ENCODE peak calls at places on chromosomes 12 and 14, in four cellular contexts. B is IMR-90, Y is HCT116, G is hepatocyte. N is an unnamed sample.

GRCh38 chr12:12428047-12428446 is 71.2 kb downstream of the BORCS5 start:
- DNase-seq in Y (no peak), B (no peak), G (no peak), N (no peak)

GRCh38 chr12:113222730-113223531 is 1.7 kb downstream of the TPCN1 start:
- DNase-seq in Y (no peak), G (peak; percentile 89), B (peak; percentile 92), N (peak; percentile 66)

GRCh38 chr12:96338852-96339478 is 61.3 kb downstream of the CDK17 start:
- DNase-seq in G (peak; percentile 13), Y (no peak), B (no peak), N (no peak)

GRCh38 chr14:56224691-56225681 is 106.8 kb downstream of the PELI2 start:
- DNase-seq in G (peak; percentile 87), Y (no peak), B (no peak), N (no peak)

GRCh38 chr12:106226884-106227640 is 20.8 kb downstream of the CKAP4 start:
- DNase-seq in Y (peak; percentile 28), B (peak; percentile 55), G (peak; percentile 79), N (no peak)

GRCh38 chr12:6018265-6018664 is 73.2 kb upstream of the ANO2 start:
- DNase-seq in G (no peak), B (no peak), Y (no peak), N (no peak)

GRCh38 chr12:86228656-86229055 is 27.5 kb downstream of the MGAT4C start:
- DNase-seq in G (no peak), B (no peak), Y (no peak), N (no peak)

GRCh38 chr12:130655881-130656280 is 60.2 kb downstream of the RIMBP2 start:
- DNase-seq in Y (no peak), B (no peak), G (no peak), N (no peak)

GRCh38 chr14:22070119-22070982 is 396.7 kb upstream of the OR4E1 start:
- DNase-seq in G (no peak), Y (no peak), B (no peak), N (peak; percentile 80)

GRCh38 chr12:120960657-120961056 is 17.7 kb upstream of the HNF1A start:
- DNase-seq in Y (no peak), B (no peak), G (no peak), N (no peak)

GRCh38 chr12:11767029-11767724 is 117.7 kb downstream of the ETV6 start:
- DNase-seq in B (no peak), G (no peak), Y (no peak), N (no peak)

GRCh38 chr12:31813305-31813704 is 84.5 kb upstream of the AMN1 start:
- DNase-seq in B (no peak), G (peak; percentile 26), Y (no peak), N (no peak)

GRCh38 chr12:180445-180844 is 33.5 kb downstream of the SLC6A12 start:
- DNase-seq in G (no peak), B (peak; percentile 58), Y (no peak), N (no peak)

GRCh38 chr12:92036771-92037453 is 108.7 kb downstream of the BTG1 start:
- DNase-seq in G (peak; percentile 37), Y (no peak), B (peak; percentile 67), N (no peak)

GRCh38 chr14:69990319-69990718 is 111.1 kb downstream of the SMOC1 start:
- DNase-seq in B (no peak), Y (no peak), G (no peak), N (no peak)

GRCh38 chr14:79080040-79080439 is 909.9 kb downstream of the NRXN3 start:
- DNase-seq in Y (no peak), B (no peak), G (no peak), N (no peak)

GRCh38 chr14:79084861-79085260 is 914.7 kb downstream of the NRXN3 start:
- DNase-seq in Y (no peak), G (no peak), B (no peak), N (no peak)

GRCh38 chr14:79077096-79077495 is 906.9 kb downstream of the NRXN3 start:
- DNase-seq in B (no peak), G (no peak), Y (no peak), N (no peak)

DNA sequence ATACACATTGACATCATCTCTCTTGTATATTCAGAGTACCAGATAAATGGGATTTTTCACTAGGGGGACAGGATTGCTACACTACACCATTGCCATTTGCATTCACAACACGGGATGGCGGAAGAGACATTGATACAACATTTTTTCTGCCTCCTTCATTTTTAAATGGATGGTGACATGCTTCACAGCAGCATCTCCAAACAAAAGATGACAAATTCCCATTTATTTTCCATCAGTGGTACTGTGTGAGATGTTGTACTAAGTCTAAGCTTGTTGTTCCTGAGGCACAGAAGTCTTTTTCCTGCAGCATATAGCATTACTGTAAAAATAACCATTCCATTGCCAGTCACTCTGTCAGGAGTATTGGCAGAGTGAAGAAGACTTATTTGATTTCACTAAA is 912.7 kb downstream of the NRXN3 start:
- DNase-seq in B (no peak), Y (no peak), G (no peak), N (no peak)
- H3K27ac ChIP-seq in B (no peak overlapping the region), Y (no peak overlapping the region), G (no peak overlapping the region), N (no peak overlapping the region)

GRCh38 chr14:24167527-24168114 is 4.3 kb upstream of the REC8 start:
- DNase-seq in B (no peak), Y (no peak), G (no peak), N (no peak)

GRCh38 chr14:24176599-24176998 is 4.7 kb downstream of the REC8 start:
- DNase-seq in Y (no peak), B (no peak), G (no peak), N (no peak)

GRCh38 chr14:24172261-24172860 is 481 bp downstream of the REC8 start:
- DNase-seq in G (no peak), Y (no peak), B (no peak), N (no peak)

GRCh38 chr14:24172871-24173281 is 996 bp downstream of the REC8 start:
- DNase-seq in B (no peak), Y (no peak), G (no peak), N (peak; percentile 25)

GRCh38 chr14:24171422-24172260 is at the start of gene REC8:
- DNase-seq in Y (no peak), B (no peak), G (peak; percentile 95), N (no peak)
- H3K4me3 ChIP-seq in Y (no peak within 1 kb of the TSS), B (no peak within 1 kb of the TSS), G (peak within 1 kb of the TSS; percentile 11), N (no peak within 1 kb of the TSS)

GRCh38 chr12:124511259-124511985 is 56.0 kb downstream of the NCOR2 start:
- DNase-seq in G (no peak), B (no peak), Y (no peak), N (no peak)

GRCh38 chr12:124508323-124509096 is 58.9 kb downstream of the NCOR2 start:
- DNase-seq in G (no peak), Y (no peak), B (peak; percentile 27), N (no peak)

GRCh38 chr12:124509300-124509675 is 58.1 kb downstream of the NCOR2 start:
- DNase-seq in Y (no peak), B (no peak), G (no peak), N (no peak)

GRCh38 chr12:124510301-124510970 is 57.0 kb downstream of the NCOR2 start:
- DNase-seq in B (no peak), G (no peak), Y (no peak), N (no peak)

GRCh38 chr12:124509676-124510300 is 57.6 kb downstream of the NCOR2 start:
- DNase-seq in G (peak; percentile 63), Y (no peak), B (peak; percentile 70), N (no peak)
- H3K4me2 ChIP-seq in G (peak overlapping the region; percentile 38), Y (peak overlapping the region; percentile 17), B (no peak overlapping the region), N (no peak overlapping the region)

GRCh38 chr14:75182820-75183219 is 6.4 kb upstream of the TMED10 start:
- DNase-seq in G (peak; percentile 22), Y (no peak), B (peak; percentile 71), N (no peak)

GRCh38 chr14:75185251-75186040 is 9.0 kb upstream of the TMED10 start:
- DNase-seq in B (no peak), G (no peak), Y (no peak), N (no peak)

GRCh38 chr14:75183225-75183624 is 6.8 kb upstream of the TMED10 start:
- DNase-seq in G (no peak), Y (no peak), B (no peak), N (no peak)

GRCh38 chr14:75184447-75184846 is 8.0 kb upstream of the TMED10 start:
- DNase-seq in B (peak; percentile 57), Y (no peak), G (no peak), N (no peak)

DNA sequence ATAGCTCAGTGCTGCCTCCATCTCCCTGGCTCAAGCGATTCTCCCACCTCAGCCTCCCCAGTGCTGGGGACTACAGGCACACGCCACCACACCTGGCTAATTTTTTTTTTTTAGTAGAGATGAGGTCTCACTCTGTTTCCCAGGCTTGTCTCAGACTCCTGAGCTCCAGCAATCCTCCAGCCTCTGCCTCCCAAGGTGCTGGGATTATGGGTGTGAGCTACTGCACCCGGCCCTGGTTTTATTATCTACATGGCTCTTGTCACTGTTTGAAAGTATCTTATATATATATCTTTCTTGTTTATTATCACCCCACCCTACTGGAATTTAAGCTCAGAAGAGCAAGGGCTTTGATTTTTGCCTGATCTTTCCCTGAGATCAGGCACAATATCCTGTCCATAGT is 7.6 kb upstream of the TMED10 start:
- DNase-seq in Y (no peak), G (no peak), B (no peak), N (no peak)
- H3K27ac ChIP-seq in Y (no peak overlapping the region), G (no peak overlapping the region), B (no peak overlapping the region), N (no peak overlapping the region)

GRCh38 chr14:103096387-103096786 is 1.9 kb downstream of the EXOC3L4 start:
- DNase-seq in Y (no peak), G (no peak), B (no peak), N (no peak)
- H3K4me3 ChIP-seq in Y (no peak overlapping the region), G (no peak overlapping the region), B (no peak overlapping the region), N (no peak overlapping the region)

DNA sequence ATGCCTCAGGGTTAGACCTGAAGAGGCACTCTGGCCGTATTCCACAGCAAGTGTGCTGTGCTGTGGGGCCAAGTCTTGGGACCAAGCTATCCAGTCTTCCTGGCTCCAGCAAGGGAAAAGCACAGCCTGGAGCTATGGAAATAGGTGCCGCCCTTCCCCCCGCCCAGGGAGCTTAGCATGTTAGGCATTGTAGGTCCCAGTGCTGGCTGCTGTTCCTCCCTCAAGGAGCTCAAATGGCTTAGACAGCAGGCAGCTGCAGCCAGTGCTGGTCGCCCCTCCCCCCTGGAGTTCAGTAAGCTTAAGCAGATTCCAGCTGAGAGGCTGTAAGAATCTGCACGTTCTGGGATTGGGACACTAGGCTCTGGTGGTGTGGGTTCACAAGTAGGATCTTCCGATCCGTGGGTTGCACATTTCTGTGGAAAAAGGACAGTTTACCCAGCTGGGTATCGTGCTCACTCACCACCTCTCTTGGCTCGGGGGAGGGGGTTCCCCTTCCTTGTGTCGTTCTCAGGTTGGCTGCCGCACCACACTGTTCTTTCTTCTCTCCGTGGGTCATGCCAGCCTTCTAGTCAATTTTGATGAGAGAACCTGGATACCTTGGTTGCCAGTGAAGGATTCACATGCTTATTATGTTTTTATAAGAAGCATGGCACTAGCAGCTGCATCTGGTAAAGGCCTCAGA is 127.3 kb downstream of the CNTN1 start:
- DNase-seq in G (peak; percentile 72), Y (no peak), B (no peak), N (no peak)
- H3K4me2 ChIP-seq in G (peak overlapping the region; percentile 21), Y (no peak overlapping the region), B (no peak overlapping the region), N (no peak overlapping the region)

DNA sequence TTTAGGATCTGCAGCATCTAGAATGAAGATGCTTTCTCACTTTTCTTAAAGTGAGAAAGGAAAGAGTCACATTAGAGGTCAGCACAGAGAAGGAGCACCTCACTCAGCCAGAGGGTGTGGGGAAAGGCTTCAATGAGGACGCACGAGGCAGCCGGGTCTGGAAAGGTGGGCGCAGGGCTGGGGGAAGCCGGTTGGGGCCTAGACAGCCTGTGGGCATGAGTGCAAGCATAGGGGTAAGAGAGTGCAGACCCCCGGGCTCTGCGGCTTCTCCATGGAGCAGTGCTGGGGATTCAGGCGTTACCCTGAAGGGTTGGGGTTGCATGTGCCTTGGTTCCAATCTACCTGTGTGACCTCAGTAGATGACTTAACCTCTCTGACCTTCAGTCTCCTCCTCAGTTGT is 49.9 kb downstream of the KRT80 start:
- DNase-seq in G (no peak), Y (no peak), B (no peak), N (no peak)
- H3K27ac ChIP-seq in G (no peak overlapping the region), Y (no peak overlapping the region), B (no peak overlapping the region), N (no peak overlapping the region)